ENCODE peak calls at places on chromosomes 1 and 21, in five cellular contexts. V, X, D, C and J are unnamed samples.

GRCh38 chr1:51327386-51327785 is 3.0 kb downstream of the TTC39A start:
- DNase-seq in V (no peak), X (no peak), D (no peak), C (no peak), J (no peak)

GRCh38 chr21:10272216-10272615 is 249.2 kb upstream of the TPTE start:
- DNase-seq in V (peak), X (no peak), D (no peak), C (no peak), J (no peak)

GRCh38 chr1:11752359-11753208 is 9.4 kb upstream of the C1orf167 start:
- DNase-seq in V (no peak), X (no peak), D (peak), C (no peak), J (no peak)

GRCh38 chr1:218377143-218377660 is 32.1 kb downstream of the TGFB2 start:
- DNase-seq in V (peak), X (peak), D (peak), C (no peak), J (no peak)

GRCh38 chr1:32398401-32398800 is 4.2 kb upstream of the BSDC1 start:
- DNase-seq in V (no peak), X (no peak), D (no peak), C (no peak), J (no peak)

GRCh38 chr21:44414291-44415072 is 40.8 kb upstream of the LRRC3 start:
- DNase-seq in V (no peak), X (no peak), D (peak), C (no peak), J (no peak)

GRCh38 chr1:21547876-21548275 is 38.7 kb downstream of the ALPL start:
- DNase-seq in V (no peak), X (no peak), D (no peak), C (no peak), J (no peak)

GRCh38 chr1:34829250-34829649 is 30.3 kb downstream of the SMIM12 start:
- DNase-seq in V (no peak), X (no peak), D (no peak), C (no peak), J (no peak)

GRCh38 chr1:184049291-184049690 is 2.2 kb upstream of the TSEN15 start:
- DNase-seq in V (no peak), X (no peak), D (no peak), C (no peak), J (no peak)

GRCh38 chr21:42108554-42108885 is 37.4 kb downstream of the UMODL1 start:
- DNase-seq in V (no peak), X (no peak), D (no peak), C (no peak), J (no peak)
- TF ChIP-seq ESRRA in V (no peak), X (no peak), D (no peak), C (no peak), J (no peak)

DNA sequence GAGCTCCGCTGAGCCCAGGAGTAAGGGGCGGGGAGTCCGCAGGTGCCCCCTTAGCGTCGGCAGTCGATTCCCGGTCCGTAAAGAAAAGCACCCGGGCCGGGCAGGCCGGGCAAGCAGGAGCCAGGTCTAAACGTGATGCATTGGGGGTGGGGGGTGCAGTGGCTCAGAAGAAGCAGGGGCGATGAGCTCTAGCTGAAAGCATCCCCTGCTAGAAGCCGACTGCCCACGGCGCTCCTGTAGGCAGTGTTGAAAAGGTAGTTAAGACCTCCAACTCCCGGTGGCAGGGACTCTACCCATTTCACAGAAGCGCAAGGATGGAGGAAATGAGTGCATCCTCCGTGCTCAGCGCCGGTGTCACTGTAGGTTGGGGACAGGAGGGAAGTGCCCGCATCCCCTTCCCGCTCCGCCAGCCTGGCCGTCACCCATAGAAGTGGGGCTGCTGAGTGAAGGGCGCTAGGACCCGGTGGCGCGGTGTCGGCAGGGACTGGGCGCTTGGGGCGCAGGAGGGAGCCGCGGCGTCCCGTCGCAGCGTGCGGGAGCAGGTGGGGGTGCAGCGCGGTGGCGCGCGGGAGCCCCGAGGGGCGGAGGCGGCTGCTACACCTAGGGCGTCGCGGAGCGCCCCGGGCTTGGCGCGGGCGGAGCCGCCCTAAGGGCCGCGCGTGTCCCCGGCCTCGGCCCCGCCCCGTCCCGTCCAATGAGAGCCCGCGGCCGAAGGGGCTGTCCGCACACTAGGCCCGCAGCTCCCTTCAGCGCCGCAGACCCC is at the start of gene WNT2B:
- DNase-seq in V (peak), X (peak), D (peak), C (no peak), J (peak)
- TF ChIP-seq ESRRA in V (no peak), X (no peak), D (no peak), C (no peak), J (no peak)

GRCh38 chr1:193322218-193322617 is 135.8 kb upstream of the B3GALT2 start:
- DNase-seq in V (no peak), X (no peak), D (no peak), C (no peak), J (no peak)
- TF ChIP-seq ESRRA in V (no peak), X (no peak), D (no peak), C (no peak), J (no peak)

GRCh38 chr1:27353629-27354028 is 11.8 kb downstream of the SYTL1 start:
- DNase-seq in V (no peak), X (no peak), D (no peak), C (no peak), J (no peak)
- TF ChIP-seq ESRRA in V (no peak), X (no peak), D (no peak), C (no peak), J (no peak)

GRCh38 chr1:229407206-229408026 is 26.5 kb downstream of the ACTA1 start:
- DNase-seq in V (no peak), X (no peak), D (no peak), C (no peak), J (peak)
- TF ChIP-seq ESRRA in V (no peak), X (no peak), D (no peak), C (no peak), J (no peak)

GRCh38 chr1:85203573-85204169 is 2.9 kb upstream of the SYDE2 start:
- DNase-seq in V (no peak), X (no peak), D (no peak), C (no peak), J (no peak)
- TF ChIP-seq ESRRA in V (no peak), X (no peak), D (no peak), C (no peak), J (no peak)